ENCODE peak calls at places on chromosomes 12 and 14, in four cellular contexts. U is K562, W is HepG2, B is H1. Q is an unnamed sample.

GRCh38 chr12:13177373-13177772 is 19.2 kb upstream of the EMP1 start:
- DNase-seq in B (no peak), U (no peak), W (no peak), Q (no peak)

GRCh38 chr12:124774054-124774461 is 89.6 kb downstream of the SCARB1 start:
- DNase-seq in U (no peak), B (no peak), W (no peak), Q (no peak)

GRCh38 chr12:42475055-42475454 is 114.5 kb downstream of the PRICKLE1 start:
- DNase-seq in W (no peak), B (no peak), U (no peak), Q (no peak)

GRCh38 chr12:104669851-104670337 is 213.1 kb downstream of the CHST11 start:
- DNase-seq in W (no peak), U (no peak), B (no peak), Q (no peak)

GRCh38 chr12:29717540-29718100 is 66.1 kb downstream of the TMTC1 start:
- DNase-seq in U (no peak), B (no peak), W (no peak), Q (no peak)

GRCh38 chr14:34220921-34221320 is 241.1 kb downstream of the SPTSSA start:
- DNase-seq in U (no peak), B (no peak), W (no peak), Q (no peak)

GRCh38 chr12:29316772-29317171 is 64.2 kb downstream of the ERGIC2 start:
- DNase-seq in W (no peak), U (no peak), B (peak), Q (no peak)

GRCh38 chr12:47881826-47882427 is 22.9 kb downstream of the VDR start:
- DNase-seq in B (no peak), U (no peak), W (no peak), Q (no peak)

GRCh38 chr12:46264057-46264456 is 4.8 kb downstream of the SLC38A1 start:
- DNase-seq in B (no peak), W (no peak), U (no peak), Q (no peak)

GRCh38 chr12:9331218-9331626 is 123.0 kb upstream of the PZP start:
- DNase-seq in U (peak), B (peak), W (peak), Q (peak)

GRCh38 chr12:12964255-12964654 is 12.3 kb upstream of the GPRC5D start:
- DNase-seq in U (no peak), B (no peak), W (no peak), Q (no peak)

GRCh38 chr14:79256311-79256879 is 954.9 kb downstream of the DIO2 start:
- DNase-seq in B (no peak), W (no peak), U (no peak), Q (no peak)

GRCh38 chr14:57244103-57244502 is 24.6 kb downstream of the EXOC5 start:
- DNase-seq in W (no peak), U (no peak), B (no peak), Q (no peak)

GRCh38 chr12:57521475-57522018 is 1.1 kb upstream of the MBD6 start:
- DNase-seq in B (no peak), W (peak), U (no peak), Q (no peak)

GRCh38 chr12:123102781-123103503 is 47.9 kb downstream of the PITPNM2 start:
- DNase-seq in B (no peak), U (no peak), W (no peak), Q (no peak)

GRCh38 chr12:44812062-44812461 is 64.1 kb downstream of the NELL2 start:
- DNase-seq in B (no peak), U (no peak), W (no peak), Q (peak)

GRCh38 chr14:77148510-77149231 is 7.1 kb upstream of the ZDHHC22 start:
- DNase-seq in U (peak), B (no peak), W (no peak), Q (peak)

GRCh38 chr12:43805149-43805856 is 814 bp downstream of the TWF1 start:
- DNase-seq in W (peak), B (no peak), U (peak), Q (peak)

GRCh38 chr12:58190624-58191023 is 249.3 kb downstream of the ATP23 start:
- DNase-seq in B (no peak), U (no peak), W (no peak), Q (no peak)

GRCh38 chr14:95458459-95458858 is 58.0 kb downstream of the SYNE3 start:
- DNase-seq in B (no peak), U (no peak), W (no peak), Q (no peak)

GRCh38 chr12:52029686-52030085 is 21.6 kb upstream of the NR4A1 start:
- DNase-seq in W (no peak), B (no peak), U (peak), Q (peak)

GRCh38 chr12:55039761-55040160 is 20.0 kb downstream of the NEUROD4 start:
- DNase-seq in B (no peak), U (no peak), W (no peak), Q (no peak)

GRCh38 chr14:89236846-89237245 is 180.2 kb downstream of the FOXN3 start:
- DNase-seq in U (no peak), B (no peak), W (no peak), Q (no peak)

GRCh38 chr12:47990351-47991105 is 13.7 kb downstream of the COL2A1 start:
- DNase-seq in U (no peak), W (no peak), B (no peak), Q (no peak)

GRCh38 chr12:10364839-10365681 is 24.8 kb downstream of the KLRK1 start:
- DNase-seq in W (peak), U (peak), B (no peak), Q (peak)

GRCh38 chr12:14841761-14842160 is 1.6 kb downstream of the ART4 start:
- DNase-seq in U (no peak), B (no peak), W (peak), Q (peak)

GRCh38 chr14:50087350-50088116 is 28.8 kb downstream of the VCPKMT start:
- DNase-seq in B (no peak), W (no peak), U (peak), Q (no peak)

GRCh38 chr12:58917699-58918334 is 2.5 kb downstream of the LRIG3 start:
- DNase-seq in U (no peak), B (no peak), W (no peak), Q (no peak)

GRCh38 chr12:8860165-8860961 is 37.9 kb downstream of the A2ML1 start:
- DNase-seq in B (peak), U (peak), W (peak), Q (peak)

GRCh38 chr14:106277503-106277902 is 751.1 kb downstream of the TMEM121 start:
- DNase-seq in W (peak), B (no peak), U (peak), Q (no peak)

GRCh38 chr12:108568653-108569154 is 6.3 kb downstream of the ISCU start:
- DNase-seq in W (no peak), B (no peak), U (no peak), Q (no peak)
- TF ChIP-seq PHF8 in W (no peak), B (no peak), U (no peak), Q (no peak)

DNA sequence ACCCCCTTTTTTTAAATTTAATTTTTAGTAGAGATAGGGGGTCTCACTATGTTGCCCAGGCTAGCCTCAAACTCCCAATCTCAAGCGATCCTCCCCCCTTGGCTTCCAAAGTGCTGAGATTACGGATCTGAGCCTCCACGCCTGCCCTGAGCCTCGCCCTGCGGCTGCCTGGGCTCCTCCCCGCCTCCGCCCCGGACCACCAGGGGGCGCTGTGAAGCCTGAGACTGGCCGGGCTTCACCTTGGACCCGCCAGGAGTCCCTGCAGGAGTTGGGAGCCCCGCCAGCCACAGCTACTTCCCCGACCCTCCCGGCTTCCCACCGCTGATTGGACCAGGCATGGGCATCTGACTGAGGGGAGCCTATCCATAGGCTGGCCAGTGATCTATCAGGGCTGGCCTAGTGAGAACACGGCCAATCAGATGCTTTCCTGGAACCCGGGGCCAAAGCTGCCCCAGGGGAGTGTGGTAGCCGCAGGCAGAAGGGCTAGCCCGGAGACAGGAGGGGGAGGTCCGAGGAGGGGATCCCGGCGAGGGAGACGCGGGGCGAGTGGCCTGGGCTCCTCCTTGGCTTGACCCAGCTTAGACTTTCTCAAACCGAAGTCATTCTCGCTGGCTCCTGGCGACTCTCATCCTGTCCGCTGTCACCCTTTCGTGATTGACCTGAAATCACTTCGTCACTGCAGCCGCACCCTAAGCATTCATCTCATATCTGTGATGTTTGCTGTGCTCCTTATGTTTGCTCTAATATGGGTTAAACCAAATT is 15.1 kb upstream of the ANKRD9 start:
- DNase-seq in W (peak), U (peak), B (peak), Q (peak)
- TF ChIP-seq POLR2A in W (peak), U (peak), B (no peak), Q (peak)

GRCh38 chr14:30614155-30614554 is 8.0 kb upstream of the SCFD1 start:
- DNase-seq in W (no peak), U (no peak), B (no peak), Q (no peak)

GRCh38 chr14:30607156-30607780 is 14.9 kb upstream of the SCFD1 start:
- DNase-seq in W (no peak), B (no peak), U (no peak), Q (no peak)

GRCh38 chr14:30608533-30609006 is 13.5 kb upstream of the SCFD1 start:
- DNase-seq in W (no peak), B (no peak), U (no peak), Q (no peak)

GRCh38 chr14:30610719-30611388 is 11.3 kb upstream of the SCFD1 start:
- DNase-seq in B (no peak), W (peak), U (peak), Q (peak)
- TF ChIP-seq PHF8 in B (no peak), W (no peak), U (no peak), Q (no peak)

DNA sequence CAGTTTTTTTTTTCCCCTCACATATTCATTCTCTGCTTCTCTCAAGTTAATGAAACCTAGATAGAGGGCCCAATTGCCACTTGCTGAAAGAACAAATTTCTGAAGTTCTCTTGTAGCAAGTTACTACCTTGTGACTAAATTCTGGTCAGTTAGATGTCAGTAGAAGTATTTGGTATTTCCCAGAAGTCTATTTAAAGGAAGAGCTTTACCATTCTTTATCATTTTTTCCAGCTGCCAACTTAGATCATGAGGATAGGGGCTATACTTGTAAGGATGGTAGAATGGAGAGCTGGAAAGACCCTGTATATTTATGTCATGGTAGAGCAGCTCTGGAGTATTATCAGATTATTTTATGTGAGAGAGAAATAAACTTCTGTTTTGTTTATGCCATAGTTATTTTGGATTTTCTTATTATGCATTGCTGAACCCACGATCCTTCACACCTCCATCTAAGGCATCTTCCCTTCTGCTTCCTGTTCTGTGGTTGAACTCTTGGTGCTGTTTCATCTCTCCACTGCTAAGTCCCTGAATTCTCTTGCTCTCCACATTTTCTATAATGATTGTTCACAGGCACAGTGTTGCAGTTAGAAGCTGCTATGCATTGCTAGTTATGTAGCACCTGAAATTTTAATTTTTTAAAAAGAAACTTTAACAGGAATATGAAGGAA is 25.9 kb downstream of the FUT8 start:
- DNase-seq in U (peak), W (no peak), B (no peak), Q (no peak)
- TF ChIP-seq POLR2A in U (no peak), W (no peak), B (no peak), Q (no peak)

GRCh38 chr14:93317836-93318807 is 14.7 kb downstream of the BTBD7 start:
- DNase-seq in W (no peak), U (no peak), B (no peak), Q (peak)
- TF ChIP-seq PHF8 in W (no peak), U (no peak), B (no peak), Q (no peak)

DNA sequence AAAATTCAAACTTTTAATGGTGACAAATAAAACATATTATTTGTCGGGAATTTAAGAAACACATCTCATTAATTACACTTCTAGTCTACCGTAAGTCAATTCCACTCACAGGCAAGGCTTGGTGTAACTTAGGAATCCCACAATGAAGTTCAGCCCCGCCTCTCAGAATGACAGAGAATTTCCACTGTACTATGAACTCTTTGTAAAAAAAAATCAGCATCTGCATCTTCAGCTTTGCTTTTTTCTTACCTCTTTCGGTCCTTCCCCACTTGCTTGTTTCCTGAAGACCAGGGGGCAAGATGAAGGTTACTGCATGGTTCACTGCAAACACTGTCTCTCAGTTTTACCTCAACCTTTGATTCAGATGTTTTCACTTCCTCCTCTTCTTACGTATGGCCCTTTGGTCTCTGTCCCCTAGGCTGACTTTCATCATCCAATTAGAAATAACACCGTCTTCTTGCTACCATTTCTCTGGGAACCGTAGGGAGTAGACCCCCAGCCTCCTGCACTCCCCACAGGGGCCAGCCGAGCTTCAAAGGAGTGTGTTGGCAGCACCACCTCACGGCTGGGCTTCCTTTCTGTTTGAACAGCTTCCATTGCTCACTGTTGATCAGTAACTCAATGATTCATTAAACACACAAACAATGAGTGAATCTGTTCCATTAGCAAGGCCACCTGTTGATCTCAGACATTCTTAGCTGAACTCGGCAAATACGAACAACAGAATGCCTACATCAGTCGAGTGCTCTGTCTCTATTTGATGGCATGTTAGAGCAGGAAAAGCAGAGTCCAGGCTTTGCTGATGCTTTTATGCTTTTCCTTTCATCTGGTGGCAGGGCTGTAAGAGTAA is 343.0 kb downstream of the BMP4 start:
- DNase-seq in B (no peak), W (peak), U (no peak), Q (peak)
- TF ChIP-seq POLR2A in B (no peak), W (peak), U (no peak), Q (no peak)

GRCh38 chr12:105954891-105955607 is 183.7 kb downstream of the NUAK1 start:
- DNase-seq in U (peak), B (no peak), W (no peak), Q (no peak)
- TF ChIP-seq PHF8 in U (no peak), B (no peak), W (no peak), Q (no peak)

Q was measured in A549.